ENCODE peak calls at places on chromosomes 12 and 14, in four cellular contexts. J, K, Z and U are unnamed samples.

GRCh38 chr14:70239802-70240201 is 51.1 kb upstream of the SLC8A3 start:
- DNase-seq in J (no peak), Z (no peak), K (no peak), U (no peak)

GRCh38 chr12:6452245-6452731 is 446 bp downstream of the TAPBPL start:
- DNase-seq in Z (no peak), J (no peak), K (peak; percentile 42), U (no peak)

GRCh38 chr12:95582230-95583058 is 31.2 kb upstream of the USP44 start:
- DNase-seq in J (no peak), K (peak; percentile 63), Z (peak; percentile 51), U (peak; percentile 22)

GRCh38 chr12:118498171-118498570 is 121.8 kb downstream of the SUDS3 start:
- DNase-seq in K (no peak), J (no peak), Z (no peak), U (no peak)

GRCh38 chr12:118773956-118774723 is 207.2 kb upstream of the SRRM4 start:
- DNase-seq in J (peak; percentile 70), Z (no peak), K (peak; percentile 78), U (no peak)

GRCh38 chr14:26597136-26598080 is at the start of gene NOVA1:
- DNase-seq in J (peak; percentile 52), K (peak; percentile 33), Z (no peak), U (no peak)

GRCh38 chr14:100903672-100904185 is at the start of gene RTL1:
- DNase-seq in K (no peak), Z (no peak), J (peak; percentile 35), U (no peak)

GRCh38 chr14:80403036-80403435 is 191.7 kb upstream of the DIO2 start:
- DNase-seq in K (no peak), J (no peak), Z (no peak), U (no peak)

GRCh38 chr12:12562016-12562483 is 613 bp downstream of the DUSP16 start:
- DNase-seq in K (peak; percentile 40), Z (no peak), J (peak; percentile 67), U (no peak)

GRCh38 chr12:32201996-32202395 is 95.3 kb downstream of the BICD1 start:
- DNase-seq in K (peak; percentile 6), Z (no peak), J (no peak), U (no peak)